ENCODE peak calls at places on chromosome 2, in eight cellular contexts. I, A, U, K, Q, M, O and W are unnamed samples.

GRCh38 chr2:215797676-215798075 is 215.7 kb downstream of the MREG start:
- DNase-seq in Q (no peak), U (no peak), O (no peak), K (no peak), A (no peak), M (no peak), I (no peak), W (no peak)

GRCh38 chr2:36357506-36358316 is 2.1 kb downstream of the CRIM1 start:
- DNase-seq in U (no peak), Q (peak), M (no peak), K (peak), O (peak), A (peak), I (peak), W (peak)

GRCh38 chr2:41580806-41581205 is 467.0 kb upstream of the PKDCC start:
- DNase-seq in I (no peak), K (no peak), O (no peak), A (no peak), U (no peak), M (no peak), Q (no peak), W (no peak)

GRCh38 chr2:70247364-70248144 is 874 bp downstream of the TIA1 start:
- DNase-seq in M (no peak), A (no peak), U (no peak), Q (no peak), O (no peak), K (no peak), I (no peak), W (no peak)

GRCh38 chr2:148640767-148641166 is 3.8 kb upstream of the EPC2 start:
- DNase-seq in O (no peak), M (no peak), Q (no peak), U (no peak), I (no peak), K (no peak), A (no peak), W (no peak)

GRCh38 chr2:7819860-7820259 is 862.0 kb upstream of the ID2 start:
- DNase-seq in A (no peak), Q (no peak), M (no peak), I (no peak), U (no peak), K (no peak), O (no peak), W (no peak)

GRCh38 chr2:43239981-43240761 is 13.8 kb upstream of the ZFP36L2 start:
- DNase-seq in I (no peak), M (no peak), U (no peak), K (no peak), O (no peak), A (no peak), Q (no peak), W (no peak)

GRCh38 chr2:11527001-11527400 is 6.8 kb upstream of the GREB1 start:
- DNase-seq in O (no peak), K (no peak), I (no peak), U (no peak), Q (no peak), M (no peak), A (no peak), W (no peak)